ENCODE peak calls at places on chromosomes 5 and 9, in four cellular contexts. M, Z, I and S are unnamed samples.

GRCh38 chr5:141084487-141084989 is 9.9 kb upstream of the PCDHB2 start:
- DNase-seq in I (peak), M (peak), Z (peak), S (peak)

GRCh38 chr9:26142201-26142600 is 464.0 kb upstream of the TUSC1 start:
- DNase-seq in I (no peak), M (no peak), Z (no peak), S (no peak)

GRCh38 chr9:124269556-124269955 is 11.8 kb downstream of the NEK6 start:
- DNase-seq in I (no peak), M (no peak), Z (no peak), S (no peak)

GRCh38 chr5:999724-1000123 is 8.9 kb upstream of the NKD2 start:
- DNase-seq in I (no peak), M (no peak), Z (no peak), S (no peak)

GRCh38 chr5:58455495-58455894 is 4.4 kb downstream of the PLK2 start:
- DNase-seq in I (no peak), Z (no peak), M (no peak), S (no peak)

GRCh38 chr5:139228201-139228796 is 30.1 kb upstream of the SIL1 start:
- DNase-seq in I (no peak), M (no peak), Z (no peak), S (no peak)

GRCh38 chr5:78527054-78527884 is 121.3 kb downstream of the LHFPL2 start:
- DNase-seq in Z (no peak), I (no peak), M (peak), S (peak)

GRCh38 chr5:167853421-167853820 is 438.0 kb upstream of the WWC1 start:
- DNase-seq in M (no peak), Z (no peak), I (no peak), S (no peak)

GRCh38 chr5:142644640-142645361 is 41.1 kb downstream of the FGF1 start:
- DNase-seq in M (no peak), Z (peak), I (no peak), S (no peak)

GRCh38 chr5:56669534-56670483 is 145.5 kb upstream of the MAP3K1 start:
- DNase-seq in M (peak), Z (peak), I (no peak), S (peak)

GRCh38 chr5:134975078-134975715 is 7.5 kb downstream of the CATSPER3 start:
- DNase-seq in Z (no peak), M (no peak), I (no peak), S (no peak)

GRCh38 chr5:120432861-120433260 is 31.2 kb upstream of the PRR16 start:
- DNase-seq in I (no peak), Z (no peak), M (no peak), S (no peak)

GRCh38 chr5:31623249-31623648 is 15.7 kb upstream of the PDZD2 start:
- DNase-seq in M (no peak), I (no peak), Z (no peak), S (no peak)

GRCh38 chr9:69486498-69486897 is 161.5 kb downstream of the ENTREP1 start:
- DNase-seq in Z (no peak), M (no peak), I (no peak), S (no peak)

GRCh38 chr5:54347221-54347865 is 37.0 kb upstream of the ARL15 start:
- DNase-seq in M (no peak), Z (peak), I (no peak), S (no peak)